ENCODE peak calls at places on chromosomes 13 and 19, in eight cellular contexts. P, K, C, F, D, L, G and R are unnamed samples.
A peak's percentile ranks its signal among the peaks of the same experiment; 100 is the strongest.

GRCh38 chr19:49570138-49570856 is 10.1 kb downstream of the NOSIP start:
- DNase-seq in P (peak; percentile 96), K (peak; percentile 43), C (peak; percentile 67), F (peak; percentile 65), D (no peak), L (peak; percentile 82), G (peak; percentile 58), R (no peak)

GRCh38 chr19:39858541-39858940 is 12.4 kb upstream of the FBL start:
- DNase-seq in P (peak; percentile 85), K (no peak), C (no peak), F (peak; percentile 44), D (no peak), L (peak; percentile 40), G (no peak), R (peak; percentile 80)

GRCh38 chr13:98921786-98922185 is 56.1 kb downstream of the DOCK9 start:
- DNase-seq in P (no peak), K (no peak), C (no peak), F (no peak), D (no peak), L (no peak), G (no peak), R (no peak)

GRCh38 chr19:8337728-8338127 is 5.3 kb downstream of the KANK3 start:
- DNase-seq in P (no peak), K (no peak), C (no peak), F (no peak), D (no peak), L (no peak), G (no peak), R (no peak)

GRCh38 chr13:54185101-54185500 is 1156.5 kb downstream of the OLFM4 start:
- DNase-seq in P (peak; percentile 32), K (no peak), C (no peak), F (no peak), D (no peak), L (no peak), G (no peak), R (no peak)

GRCh38 chr19:5558101-5558621 is 9.6 kb downstream of the TINCR start:
- DNase-seq in P (no peak), K (no peak), C (no peak), F (no peak), D (no peak), L (no peak), G (peak; percentile 74), R (no peak)

GRCh38 chr19:2355168-2356035 is 4.7 kb upstream of the TMPRSS9 start:
- DNase-seq in P (no peak), K (no peak), C (no peak), F (no peak), D (no peak), L (peak; percentile 74), G (no peak), R (no peak)

GRCh38 chr13:30034448-30034795 is 184.0 kb upstream of the UBL3 start:
- DNase-seq in P (no peak), K (no peak), C (no peak), F (no peak), D (no peak), L (no peak), G (no peak), R (no peak)

GRCh38 chr19:6056282-6056741 is 54.0 kb downstream of the RFX2 start:
- DNase-seq in P (no peak), K (peak; percentile 31), C (no peak), F (no peak), D (no peak), L (no peak), G (peak; percentile 29), R (no peak)

GRCh38 chr19:8028951-8029491 is 23.5 kb upstream of the CCL25 start:
- DNase-seq in P (peak; percentile 69), K (no peak), C (no peak), F (no peak), D (no peak), L (no peak), G (no peak), R (no peak)

GRCh38 chr13:20719783-20720182 is 16.3 kb downstream of the IL17D start:
- DNase-seq in P (no peak), K (no peak), C (peak; percentile 28), F (no peak), D (no peak), L (no peak), G (no peak), R (no peak)

GRCh38 chr19:17610384-17610783 is 54.9 kb downstream of the COLGALT1 start:
- DNase-seq in P (peak; percentile 70), K (no peak), C (no peak), F (no peak), D (no peak), L (no peak), G (peak; percentile 11), R (no peak)

GRCh38 chr19:49776371-49776764 is 9.6 kb downstream of the AP2A1 start:
- DNase-seq in P (no peak), K (no peak), C (no peak), F (no peak), D (no peak), L (no peak), G (no peak), R (no peak)

GRCh38 chr19:49614096-49614857 is 23.3 kb downstream of the PRR12 start:
- DNase-seq in P (no peak), K (no peak), C (no peak), F (no peak), D (no peak), L (no peak), G (peak; percentile 69), R (no peak)

GRCh38 chr13:91313103-91313502 is 34.4 kb upstream of the MIR17HG start:
- DNase-seq in P (peak; percentile 66), K (no peak), C (no peak), F (no peak), D (no peak), L (no peak), G (peak; percentile 1), R (no peak)

GRCh38 chr19:17530586-17530985 is 19.1 kb downstream of the PGLS start:
- DNase-seq in P (peak; percentile 73), K (no peak), C (no peak), F (no peak), D (no peak), L (no peak), G (no peak), R (no peak)

DNA sequence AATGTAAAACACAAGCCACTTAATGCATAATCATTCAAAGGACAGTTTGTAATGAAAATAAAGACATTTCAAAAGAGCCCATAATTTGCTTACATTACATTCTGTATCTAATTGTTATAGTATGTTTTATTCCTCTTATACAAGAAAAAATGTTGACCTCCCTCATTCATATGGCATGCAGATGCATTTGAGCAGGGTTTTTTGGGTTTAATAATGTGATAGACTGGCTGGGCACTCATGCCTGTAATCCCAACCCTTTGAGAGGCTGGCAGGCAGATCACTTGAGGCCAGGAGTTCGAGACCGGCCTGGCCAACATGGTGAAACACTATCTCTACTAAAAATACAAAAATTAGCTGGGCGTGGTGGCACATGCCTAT is 11.6 kb upstream of the ARL11 start:
- DNase-seq in P (no peak), K (no peak), C (no peak), F (no peak), D (no peak), L (no peak), G (no peak), R (no peak)
- H3K4me1 ChIP-seq in P (no peaks in the 10 kb centered on the region), K (no peaks in the 10 kb centered on the region), C (no peaks in the 10 kb centered on the region), F (no peaks in the 10 kb centered on the region), D (no peaks in the 10 kb centered on the region), L (peaks cover 8% of the 10 kb centered on the region), G (no peaks in the 10 kb centered on the region), R (peaks cover 11% of the 10 kb centered on the region)

GRCh38 chr19:15264061-15264932 is 32.0 kb upstream of the EPHX3 start:
- DNase-seq in P (peak; percentile 93), K (peak; percentile 82), C (peak; percentile 85), F (peak; percentile 80), D (peak; percentile 65), L (peak; percentile 87), G (peak; percentile 35), R (peak; percentile 91)

GRCh38 chr19:15264933-15265206 is 32.6 kb upstream of the EPHX3 start:
- DNase-seq in P (no peak), K (no peak), C (no peak), F (no peak), D (no peak), L (no peak), G (no peak), R (no peak)

GRCh38 chr19:15266683-15267082 is 34.4 kb upstream of the EPHX3 start:
- DNase-seq in P (no peak), K (no peak), C (no peak), F (no peak), D (no peak), L (no peak), G (no peak), R (no peak)

GRCh38 chr19:15265849-15266248 is 33.6 kb upstream of the EPHX3 start:
- DNase-seq in P (no peak), K (peak; percentile 95), C (peak; percentile 96), F (peak; percentile 93), D (peak; percentile 64), L (peak; percentile 97), G (peak; percentile 48), R (peak; percentile 97)

DNA sequence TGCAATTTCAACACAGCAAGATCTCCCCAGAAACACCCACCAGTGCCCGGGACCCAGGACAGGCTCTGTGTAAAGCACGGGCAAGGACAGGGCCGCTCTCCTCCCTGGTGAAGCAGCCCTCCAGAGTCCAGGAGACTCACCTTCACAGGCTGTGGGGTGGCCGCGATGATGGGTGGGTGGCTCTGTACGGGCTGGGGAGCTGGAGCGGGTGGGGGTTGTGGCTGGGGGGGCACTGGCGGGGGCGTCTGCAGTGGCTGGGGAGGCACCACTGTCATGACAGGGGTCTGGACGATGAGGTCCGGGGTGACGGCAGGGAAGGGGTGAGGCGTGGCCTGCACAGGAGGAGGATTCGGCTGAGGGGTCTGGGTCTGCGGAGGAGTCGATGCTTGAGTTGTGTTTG is 33.0 kb upstream of the EPHX3 start:
- DNase-seq in P (no peak), K (no peak), C (no peak), F (no peak), D (no peak), L (no peak), G (no peak), R (no peak)
- H3K4me1 ChIP-seq in P (no peaks in the 10 kb centered on the region), K (peaks cover 28% of the 10 kb centered on the region), C (no peaks in the 10 kb centered on the region), F (peaks cover 47% of the 10 kb centered on the region), D (peaks cover 21% of the 10 kb centered on the region), L (peaks cover 26% of the 10 kb centered on the region), G (peaks cover 7% of the 10 kb centered on the region), R (peaks cover 65% of the 10 kb centered on the region)

DNA sequence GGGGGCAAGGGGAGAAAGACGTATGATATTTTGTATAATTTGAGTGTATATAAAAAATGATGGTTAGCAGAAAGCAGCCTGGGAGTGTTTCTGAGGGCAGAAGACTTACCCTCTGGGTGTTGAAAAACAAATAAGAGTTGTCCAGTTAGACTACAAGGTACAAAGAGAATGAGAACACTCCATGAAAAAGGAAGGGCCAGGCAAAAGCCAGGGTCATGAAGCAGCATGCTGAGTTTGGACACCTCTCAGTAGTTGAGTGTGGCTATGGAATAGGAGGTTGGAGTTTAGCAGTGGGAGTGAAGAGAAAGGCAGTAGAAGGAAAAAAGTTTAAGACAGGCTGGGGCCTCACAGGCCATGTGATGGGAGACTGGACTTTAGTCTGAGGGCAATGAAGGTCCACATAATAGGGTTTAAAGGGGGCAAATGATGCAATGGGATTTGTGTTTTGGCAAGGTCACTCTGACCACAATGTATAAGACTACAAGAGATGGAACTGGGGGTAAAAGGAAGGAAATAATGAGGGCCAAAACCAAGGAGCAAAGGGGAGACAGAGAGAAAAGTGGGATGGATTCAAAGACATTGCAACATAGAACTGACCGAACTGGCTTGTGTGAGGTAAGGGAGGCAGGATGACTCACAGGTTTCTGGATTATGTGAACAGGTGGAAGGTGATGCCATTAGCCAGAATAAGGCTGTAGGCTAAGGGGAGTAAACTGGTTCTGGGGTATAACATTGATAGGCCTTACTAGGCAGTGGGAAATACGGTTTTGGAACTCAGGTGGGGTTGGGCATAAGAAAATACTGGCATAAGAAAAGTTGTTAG is 76.6 kb downstream of the SERP2 start:
- DNase-seq in P (no peak), K (no peak), C (no peak), F (no peak), D (no peak), L (no peak), G (peak; percentile 72), R (no peak)
- H3K4me1 ChIP-seq in P (no peaks in the 10 kb centered on the region), K (no peaks in the 10 kb centered on the region), C (no peaks in the 10 kb centered on the region), F (no peaks in the 10 kb centered on the region), D (no peaks in the 10 kb centered on the region), L (no peaks in the 10 kb centered on the region), G (no peaks in the 10 kb centered on the region), R (no peaks in the 10 kb centered on the region)

GRCh38 chr13:59893261-59893660 is 270.5 kb downstream of the DIAPH3 start:
- DNase-seq in P (no peak), K (no peak), C (no peak), F (no peak), D (no peak), L (no peak), G (no peak), R (no peak)
- H3K4me1 ChIP-seq in P (no peaks in the 10 kb centered on the region), K (no peaks in the 10 kb centered on the region), C (no peaks in the 10 kb centered on the region), F (no peaks in the 10 kb centered on the region), D (no peaks in the 10 kb centered on the region), L (no peaks in the 10 kb centered on the region), G (no peaks in the 10 kb centered on the region), R (no peaks in the 10 kb centered on the region)